ENCODE peak calls at places on chromosomes 6 and 20, in five cellular contexts. U is cardiac muscle cell, Y is uterus, G is breast epithelium, K is SJSA1. T is an unnamed sample.

GRCh38 chr20:38125157-38126056 is 39.7 kb downstream of the TGM2 start:
- DNase-seq in G (peak), K (peak), Y (peak), U (no peak), T (peak)

GRCh38 chr6:44235269-44235668 is 11.6 kb upstream of the HSP90AB1 start:
- DNase-seq in K (no peak), G (no peak), U (no peak), Y (no peak), T (no peak)

GRCh38 chr6:42896178-42896719 is 16.8 kb downstream of the RPL7L1 start:
- DNase-seq in Y (no peak), K (no peak), U (no peak), G (no peak), T (no peak)

GRCh38 chr20:53652090-53652858 is 58.6 kb upstream of the ZNF217 start:
- DNase-seq in G (no peak), K (no peak), U (peak), Y (no peak), T (no peak)

GRCh38 chr6:170048615-170049256 is 242.1 kb downstream of the DLL1 start:
- DNase-seq in G (peak), U (no peak), K (no peak), Y (no peak), T (peak)

GRCh38 chr20:12063106-12063505 is 145.4 kb downstream of the BTBD3 start:
- DNase-seq in K (no peak), Y (no peak), G (no peak), U (no peak), T (no peak)

GRCh38 chr6:34144581-34145160 is 1.2 kb downstream of the GRM4 start:
- DNase-seq in U (no peak), G (no peak), K (no peak), Y (no peak), T (no peak)

GRCh38 chr20:10848810-10849370 is 175.1 kb upstream of the JAG1 start:
- DNase-seq in G (no peak), K (peak), Y (peak), U (no peak), T (peak)

GRCh38 chr20:36093025-36093803 is 61.3 kb upstream of the EPB41L1 start:
- DNase-seq in G (peak), U (peak), K (no peak), Y (peak), T (peak)

GRCh38 chr20:18052856-18053255 is 4.9 kb downstream of the OVOL2 start:
- DNase-seq in G (no peak), K (no peak), U (no peak), Y (no peak), T (no peak)

DNA sequence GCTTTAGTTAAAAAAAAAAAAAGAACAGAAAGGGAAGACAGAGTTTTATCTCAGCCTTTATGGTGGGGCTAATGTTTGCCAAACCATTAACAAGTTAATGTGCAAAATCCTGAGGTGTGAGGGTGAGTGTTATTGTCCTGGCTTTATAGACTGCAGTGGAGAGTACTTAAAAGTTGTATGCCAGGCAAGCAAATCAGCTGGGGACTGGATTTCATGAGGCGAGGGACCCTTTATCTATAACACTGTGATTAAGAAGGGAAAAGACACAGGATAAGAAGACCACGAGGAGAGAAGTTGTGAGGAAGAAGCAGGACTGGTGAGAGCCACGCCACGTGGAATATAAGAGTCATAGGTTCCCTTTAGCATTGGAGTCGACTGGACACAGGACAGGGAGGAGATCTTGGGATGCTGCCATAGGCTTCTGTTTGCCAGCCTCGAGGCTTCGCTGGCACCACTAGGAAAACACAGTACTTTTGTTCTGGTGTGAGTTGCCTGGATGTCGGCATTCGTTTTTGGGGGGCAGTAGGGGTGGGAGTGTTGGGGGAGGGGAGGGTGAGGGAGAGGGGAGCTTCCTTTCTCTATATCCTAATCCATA is 90.2 kb upstream of the BACH2 start:
- DNase-seq in K (no peak), G (no peak), U (no peak), Y (no peak), T (no peak)
- H3K4me3 ChIP-seq in K (no peak), G (no peak), U (no peak), Y (no peak), T (no peak)

GRCh38 chr6:17103715-17104114 is 1.9 kb downstream of the STMND1 start:
- DNase-seq in U (no peak), Y (no peak), K (no peak), G (no peak), T (no peak)

GRCh38 chr6:17098538-17098937 is 3.3 kb upstream of the STMND1 start:
- DNase-seq in Y (no peak), K (no peak), U (no peak), G (no peak), T (no peak)

GRCh38 chr6:17099401-17100059 is 2.3 kb upstream of the STMND1 start:
- DNase-seq in Y (no peak), K (no peak), G (no peak), U (no peak), T (peak)

GRCh38 chr6:17102258-17102870 is 514 bp downstream of the STMND1 start:
- DNase-seq in U (no peak), Y (no peak), G (no peak), K (no peak), T (no peak)

GRCh38 chr6:17101422-17102257 is at the start of gene STMND1:
- DNase-seq in U (peak), Y (peak), G (peak), K (peak), T (peak)
- H3K4me3 ChIP-seq in U (peak), Y (peak), G (peak), K (peak), T (peak)

GRCh38 chr6:82712826-82713225 is 349.2 kb downstream of the TPBG start:
- DNase-seq in Y (no peak), U (no peak), K (no peak), G (no peak), T (no peak)

GRCh38 chr6:82711105-82711829 is 347.6 kb downstream of the TPBG start:
- DNase-seq in Y (no peak), G (no peak), K (no peak), U (no peak), T (no peak)

GRCh38 chr6:82711992-82712788 is 348.6 kb downstream of the TPBG start:
- DNase-seq in K (no peak), Y (no peak), U (no peak), G (no peak), T (no peak)
- H3K4me3 ChIP-seq in K (no peak), Y (no peak), U (no peak), G (no peak), T (no peak)

GRCh38 chr6:2481307-2481706 is 235.9 kb upstream of the GMDS start:
- DNase-seq in Y (no peak), K (no peak), G (no peak), U (no peak), T (no peak)
- H3K4me3 ChIP-seq in Y (no peak), K (no peak), G (no peak), U (no peak), T (no peak)

GRCh38 chr6:143694013-143694412 is 16.2 kb downstream of the PHACTR2 start:
- DNase-seq in U (no peak), K (no peak), G (no peak), Y (no peak), T (no peak)
- H3K4me3 ChIP-seq in U (no peak), K (no peak), G (no peak), Y (no peak), T (no peak)

GRCh38 chr6:136991614-136992013 is 53.2 kb downstream of the IL20RA start:
- DNase-seq in K (no peak), Y (no peak), G (no peak), U (no peak), T (no peak)

GRCh38 chr6:136987526-136987925 is 57.2 kb downstream of the IL20RA start:
- DNase-seq in K (no peak), U (no peak), Y (no peak), G (no peak), T (no peak)

GRCh38 chr6:136992113-136992512 is 52.7 kb downstream of the IL20RA start:
- DNase-seq in K (no peak), Y (no peak), G (no peak), U (no peak), T (no peak)

GRCh38 chr6:136990754-136991153 is 54.0 kb downstream of the IL20RA start:
- DNase-seq in U (no peak), G (no peak), Y (no peak), K (no peak), T (no peak)

DNA sequence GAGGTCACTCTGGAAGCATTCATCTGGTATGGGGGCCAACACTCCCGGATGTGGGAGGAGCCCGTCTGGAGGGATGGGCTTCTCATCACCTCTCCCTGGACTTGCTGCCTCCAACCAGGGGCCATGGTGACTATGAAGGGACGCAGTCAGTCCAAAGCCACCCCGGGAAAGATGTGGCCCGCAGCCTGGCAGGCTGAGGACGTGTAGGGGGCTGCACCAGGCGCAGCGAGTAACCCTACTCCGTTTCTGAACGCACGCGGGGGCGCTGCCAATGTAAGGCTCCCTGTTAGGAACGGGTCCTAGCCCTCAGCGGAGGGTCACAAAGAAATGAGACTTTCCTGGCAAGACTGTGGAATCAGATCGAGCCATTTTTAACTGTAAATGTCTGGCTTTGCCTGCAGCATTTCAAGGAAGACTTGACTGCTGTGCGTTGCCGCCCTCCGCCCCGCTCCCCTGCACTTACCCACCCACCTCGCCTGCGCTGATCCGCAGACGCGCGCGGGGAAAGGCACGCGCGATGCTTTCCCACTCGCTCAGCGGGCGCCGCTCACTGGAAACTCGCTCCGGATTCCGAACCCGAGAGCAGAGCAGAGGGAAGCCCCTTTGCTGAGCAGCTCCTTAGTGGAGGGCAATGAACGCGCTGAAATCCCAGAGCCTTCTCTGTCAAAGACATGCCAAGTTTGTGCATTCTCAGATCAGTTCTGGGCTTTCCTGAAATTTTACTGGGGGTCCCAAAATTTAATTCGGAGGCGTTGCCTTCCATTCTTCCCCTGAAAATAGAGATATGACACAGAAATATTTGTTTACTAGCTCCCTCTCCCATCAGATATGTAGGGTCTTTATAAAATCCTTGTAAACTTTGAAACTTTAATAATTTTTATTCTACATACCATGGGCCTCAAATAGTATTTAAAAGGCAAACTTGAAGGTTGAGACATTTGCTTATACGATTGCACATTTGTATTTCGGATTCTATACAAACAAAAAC is 54.9 kb downstream of the IL20RA start:
- DNase-seq in U (peak), G (no peak), K (no peak), Y (peak), T (peak)
- H3K4me3 ChIP-seq in U (peak), G (peak), K (no peak), Y (peak), T (peak)

GRCh38 chr6:20217476-20217855 is 5.2 kb upstream of the MBOAT1 start:
- DNase-seq in Y (no peak), U (peak), G (no peak), K (no peak), T (no peak)

GRCh38 chr6:20212392-20213111 is at the start of gene MBOAT1:
- DNase-seq in K (peak), U (peak), Y (peak), G (peak), T (peak)

GRCh38 chr6:20217900-20218299 is 5.6 kb upstream of the MBOAT1 start:
- DNase-seq in U (peak), K (no peak), Y (no peak), G (no peak), T (no peak)

GRCh38 chr6:20213271-20213798 is 1.1 kb upstream of the MBOAT1 start:
- DNase-seq in K (peak), U (peak), Y (no peak), G (no peak), T (no peak)

GRCh38 chr6:20215310-20215709 is 3.0 kb upstream of the MBOAT1 start:
- DNase-seq in K (no peak), Y (no peak), U (no peak), G (no peak), T (no peak)
- H3K4me3 ChIP-seq in K (no peak), Y (no peak), U (no peak), G (no peak), T (no peak)

GRCh38 chr6:162157157-162157556 is 570.4 kb downstream of the PRKN start:
- DNase-seq in K (no peak), U (no peak), Y (no peak), G (no peak), T (no peak)
- H3K4me3 ChIP-seq in K (no peak), U (no peak), Y (no peak), G (no peak), T (no peak)

GRCh38 chr20:23622839-23623343 is 14.9 kb downstream of the CST3 start:
- DNase-seq in G (no peak), K (peak), Y (peak), U (no peak), T (peak)
- H3K4me3 ChIP-seq in G (peak), K (peak), Y (peak), U (no peak), T (no peak)

GRCh38 chr6:135853227-135853626 is 1.7 kb downstream of the PDE7B start:
- DNase-seq in U (no peak), Y (no peak), G (no peak), K (no peak), T (no peak)
- H3K4me3 ChIP-seq in U (no peak), Y (peak), G (peak), K (no peak), T (no peak)